ENCODE peak calls at places on chromosomes 12 and 14, in eight cellular contexts. One of them, this sample, is unnamed.

GRCh38 chr14:94974422-94974821 is 182.9 kb downstream of the DICER1 start:
- DNase-seq in IMR-90: no peak
- DNase-seq in fibroblast of pulmonary artery: no peak
- DNase-seq in lower lobe of right lung: no peak
- DNase-seq in stomach: no peak
- DNase-seq in astrocyte of the cerebellum: no peak
- DNase-seq in transverse colon: no peak
- DNase-seq in GM12865: no peak
- DNase-seq in this sample: no peak

GRCh38 chr12:50088577-50089335 is 3.6 kb downstream of the SMARCD1 start:
- DNase-seq in IMR-90: peak
- DNase-seq in fibroblast of pulmonary artery: peak
- DNase-seq in lower lobe of right lung: no peak
- DNase-seq in stomach: peak
- DNase-seq in astrocyte of the cerebellum: no peak
- DNase-seq in transverse colon: peak
- DNase-seq in GM12865: peak
- DNase-seq in this sample: no peak

GRCh38 chr12:18045446-18046001 is 44.5 kb downstream of the RERGL start:
- DNase-seq in IMR-90: no peak
- DNase-seq in fibroblast of pulmonary artery: no peak
- DNase-seq in lower lobe of right lung: no peak
- DNase-seq in stomach: no peak
- DNase-seq in astrocyte of the cerebellum: no peak
- DNase-seq in transverse colon: no peak
- DNase-seq in GM12865: no peak
- DNase-seq in this sample: no peak

GRCh38 chr12:111312016-111312415 is 56.9 kb downstream of the PHETA1 start:
- DNase-seq in IMR-90: no peak
- DNase-seq in fibroblast of pulmonary artery: no peak
- DNase-seq in lower lobe of right lung: no peak
- DNase-seq in stomach: no peak
- DNase-seq in astrocyte of the cerebellum: no peak
- DNase-seq in transverse colon: no peak
- DNase-seq in GM12865: no peak
- DNase-seq in this sample: no peak

GRCh38 chr12:125470838-125471775 is 405.9 kb downstream of the AACS start:
- DNase-seq in IMR-90: no peak
- DNase-seq in fibroblast of pulmonary artery: no peak
- DNase-seq in lower lobe of right lung: no peak
- DNase-seq in stomach: no peak
- DNase-seq in astrocyte of the cerebellum: peak
- DNase-seq in transverse colon: peak
- DNase-seq in GM12865: peak
- DNase-seq in this sample: peak

GRCh38 chr14:103427485-103428443 is 42.5 kb downstream of the MARK3 start:
- DNase-seq in IMR-90: peak
- DNase-seq in fibroblast of pulmonary artery: peak
- DNase-seq in lower lobe of right lung: no peak
- DNase-seq in stomach: no peak
- DNase-seq in astrocyte of the cerebellum: peak
- DNase-seq in transverse colon: no peak
- DNase-seq in GM12865: peak
- DNase-seq in this sample: no peak

GRCh38 chr12:110998165-110998564 is 77.8 kb upstream of the MYL2 start:
- DNase-seq in IMR-90: no peak
- DNase-seq in fibroblast of pulmonary artery: no peak
- DNase-seq in lower lobe of right lung: no peak
- DNase-seq in stomach: no peak
- DNase-seq in astrocyte of the cerebellum: no peak
- DNase-seq in transverse colon: no peak
- DNase-seq in GM12865: no peak
- DNase-seq in this sample: no peak

GRCh38 chr14:53325176-53325806 is 172.2 kb upstream of the DDHD1 start:
- DNase-seq in IMR-90: peak
- DNase-seq in fibroblast of pulmonary artery: peak
- DNase-seq in lower lobe of right lung: no peak
- DNase-seq in stomach: no peak
- DNase-seq in astrocyte of the cerebellum: no peak
- DNase-seq in transverse colon: no peak
- DNase-seq in GM12865: peak
- DNase-seq in this sample: no peak

GRCh38 chr12:109444263-109444662 is 32.8 kb downstream of the KCTD10 start:
- DNase-seq in IMR-90: no peak
- DNase-seq in fibroblast of pulmonary artery: no peak
- DNase-seq in lower lobe of right lung: no peak
- DNase-seq in stomach: no peak
- DNase-seq in astrocyte of the cerebellum: no peak
- DNase-seq in transverse colon: no peak
- DNase-seq in GM12865: no peak
- DNase-seq in this sample: no peak

GRCh38 chr14:29216774-29217232 is 450.2 kb downstream of the FOXG1 start:
- DNase-seq in IMR-90: no peak
- DNase-seq in fibroblast of pulmonary artery: no peak
- DNase-seq in lower lobe of right lung: no peak
- DNase-seq in stomach: no peak
- DNase-seq in astrocyte of the cerebellum: peak
- DNase-seq in transverse colon: no peak
- DNase-seq in GM12865: no peak
- DNase-seq in this sample: no peak

GRCh38 chr12:77032406-77032805 is 33.0 kb downstream of the E2F7 start:
- DNase-seq in IMR-90: peak
- DNase-seq in fibroblast of pulmonary artery: no peak
- DNase-seq in lower lobe of right lung: no peak
- DNase-seq in stomach: no peak
- DNase-seq in astrocyte of the cerebellum: no peak
- DNase-seq in transverse colon: no peak
- DNase-seq in GM12865: no peak
- DNase-seq in this sample: no peak

GRCh38 chr12:68481181-68481941 is 129.3 kb upstream of the RAP1B start:
- DNase-seq in IMR-90: peak
- DNase-seq in fibroblast of pulmonary artery: no peak
- DNase-seq in lower lobe of right lung: no peak
- DNase-seq in stomach: no peak
- DNase-seq in astrocyte of the cerebellum: no peak
- DNase-seq in transverse colon: no peak
- DNase-seq in GM12865: peak
- DNase-seq in this sample: no peak

GRCh38 chr14:61839452-61839851 is 77.2 kb downstream of the SNAPC1 start:
- DNase-seq in IMR-90: peak
- DNase-seq in fibroblast of pulmonary artery: peak
- DNase-seq in lower lobe of right lung: no peak
- DNase-seq in stomach: no peak
- DNase-seq in astrocyte of the cerebellum: peak
- DNase-seq in transverse colon: no peak
- DNase-seq in GM12865: no peak
- DNase-seq in this sample: no peak

GRCh38 chr14:69331206-69331605 is 66.9 kb downstream of the ERH start:
- DNase-seq in IMR-90: no peak
- DNase-seq in fibroblast of pulmonary artery: no peak
- DNase-seq in lower lobe of right lung: no peak
- DNase-seq in stomach: no peak
- DNase-seq in astrocyte of the cerebellum: no peak
- DNase-seq in transverse colon: no peak
- DNase-seq in GM12865: no peak
- DNase-seq in this sample: no peak

GRCh38 chr12:25585662-25586061 is 32.6 kb upstream of the LMNTD1 start:
- DNase-seq in IMR-90: no peak
- DNase-seq in fibroblast of pulmonary artery: no peak
- DNase-seq in lower lobe of right lung: no peak
- DNase-seq in stomach: no peak
- DNase-seq in astrocyte of the cerebellum: no peak
- DNase-seq in transverse colon: no peak
- DNase-seq in GM12865: no peak
- DNase-seq in this sample: no peak

GRCh38 chr12:25585021-25585523 is 32.0 kb upstream of the LMNTD1 start:
- DNase-seq in IMR-90: peak
- DNase-seq in fibroblast of pulmonary artery: peak
- DNase-seq in lower lobe of right lung: no peak
- DNase-seq in stomach: no peak
- DNase-seq in astrocyte of the cerebellum: peak
- DNase-seq in transverse colon: no peak
- DNase-seq in GM12865: no peak
- DNase-seq in this sample: no peak

GRCh38 chr12:25587346-25587745 is 34.3 kb upstream of the LMNTD1 start:
- DNase-seq in IMR-90: no peak
- DNase-seq in fibroblast of pulmonary artery: no peak
- DNase-seq in lower lobe of right lung: no peak
- DNase-seq in stomach: no peak
- DNase-seq in astrocyte of the cerebellum: no peak
- DNase-seq in transverse colon: no peak
- DNase-seq in GM12865: no peak
- DNase-seq in this sample: no peak

GRCh38 chr12:25581067-25581466 is 28.0 kb upstream of the LMNTD1 start:
- DNase-seq in IMR-90: no peak
- DNase-seq in fibroblast of pulmonary artery: no peak
- DNase-seq in lower lobe of right lung: no peak
- DNase-seq in stomach: no peak
- DNase-seq in astrocyte of the cerebellum: no peak
- DNase-seq in transverse colon: no peak
- DNase-seq in GM12865: no peak
- DNase-seq in this sample: no peak

GRCh38 chr12:25583545-25583944 is 30.5 kb upstream of the LMNTD1 start:
- DNase-seq in IMR-90: peak
- DNase-seq in fibroblast of pulmonary artery: peak
- DNase-seq in lower lobe of right lung: no peak
- DNase-seq in stomach: no peak
- DNase-seq in astrocyte of the cerebellum: no peak
- DNase-seq in transverse colon: no peak
- DNase-seq in GM12865: no peak
- DNase-seq in this sample: no peak
- TF ChIP-seq CTCF in IMR-90: peak
- TF ChIP-seq CTCF in fibroblast of pulmonary artery: peak
- TF ChIP-seq CTCF in lower lobe of right lung: no peak
- TF ChIP-seq CTCF in stomach: no peak
- TF ChIP-seq CTCF in astrocyte of the cerebellum: peak
- TF ChIP-seq CTCF in transverse colon: no peak
- TF ChIP-seq CTCF in GM12865: no peak
- TF ChIP-seq CTCF in this sample: no peak

GRCh38 chr14:31486764-31487163 is 1.1 kb downstream of the GPR33 start:
- DNase-seq in IMR-90: no peak
- DNase-seq in fibroblast of pulmonary artery: no peak
- DNase-seq in lower lobe of right lung: no peak
- DNase-seq in stomach: no peak
- DNase-seq in astrocyte of the cerebellum: no peak
- DNase-seq in transverse colon: no peak
- DNase-seq in GM12865: no peak
- DNase-seq in this sample: no peak
- TF ChIP-seq CTCF in IMR-90: no peak
- TF ChIP-seq CTCF in fibroblast of pulmonary artery: no peak
- TF ChIP-seq CTCF in lower lobe of right lung: no peak
- TF ChIP-seq CTCF in stomach: no peak
- TF ChIP-seq CTCF in astrocyte of the cerebellum: no peak
- TF ChIP-seq CTCF in transverse colon: no peak
- TF ChIP-seq CTCF in GM12865: no peak
- TF ChIP-seq CTCF in this sample: no peak

GRCh38 chr14:105486333-105486973 is at the start of gene CRIP1:
- DNase-seq in IMR-90: no peak
- DNase-seq in fibroblast of pulmonary artery: no peak
- DNase-seq in lower lobe of right lung: no peak
- DNase-seq in stomach: no peak
- DNase-seq in astrocyte of the cerebellum: no peak
- DNase-seq in transverse colon: no peak
- DNase-seq in GM12865: peak
- DNase-seq in this sample: no peak

GRCh38 chr14:105484069-105484996 is 2.4 kb upstream of the CRIP1 start:
- DNase-seq in IMR-90: no peak
- DNase-seq in fibroblast of pulmonary artery: peak
- DNase-seq in lower lobe of right lung: peak
- DNase-seq in stomach: no peak
- DNase-seq in astrocyte of the cerebellum: no peak
- DNase-seq in transverse colon: no peak
- DNase-seq in GM12865: no peak
- DNase-seq in this sample: peak

GRCh38 chr14:105486974-105487448 is 325 bp downstream of the CRIP1 start:
- DNase-seq in IMR-90: no peak
- DNase-seq in fibroblast of pulmonary artery: no peak
- DNase-seq in lower lobe of right lung: peak
- DNase-seq in stomach: no peak
- DNase-seq in astrocyte of the cerebellum: no peak
- DNase-seq in transverse colon: peak
- DNase-seq in GM12865: peak
- DNase-seq in this sample: peak

GRCh38 chr14:105484997-105485393 is 1.7 kb upstream of the CRIP1 start:
- DNase-seq in IMR-90: no peak
- DNase-seq in fibroblast of pulmonary artery: no peak
- DNase-seq in lower lobe of right lung: no peak
- DNase-seq in stomach: no peak
- DNase-seq in astrocyte of the cerebellum: no peak
- DNase-seq in transverse colon: no peak
- DNase-seq in GM12865: no peak
- DNase-seq in this sample: no peak

DNA sequence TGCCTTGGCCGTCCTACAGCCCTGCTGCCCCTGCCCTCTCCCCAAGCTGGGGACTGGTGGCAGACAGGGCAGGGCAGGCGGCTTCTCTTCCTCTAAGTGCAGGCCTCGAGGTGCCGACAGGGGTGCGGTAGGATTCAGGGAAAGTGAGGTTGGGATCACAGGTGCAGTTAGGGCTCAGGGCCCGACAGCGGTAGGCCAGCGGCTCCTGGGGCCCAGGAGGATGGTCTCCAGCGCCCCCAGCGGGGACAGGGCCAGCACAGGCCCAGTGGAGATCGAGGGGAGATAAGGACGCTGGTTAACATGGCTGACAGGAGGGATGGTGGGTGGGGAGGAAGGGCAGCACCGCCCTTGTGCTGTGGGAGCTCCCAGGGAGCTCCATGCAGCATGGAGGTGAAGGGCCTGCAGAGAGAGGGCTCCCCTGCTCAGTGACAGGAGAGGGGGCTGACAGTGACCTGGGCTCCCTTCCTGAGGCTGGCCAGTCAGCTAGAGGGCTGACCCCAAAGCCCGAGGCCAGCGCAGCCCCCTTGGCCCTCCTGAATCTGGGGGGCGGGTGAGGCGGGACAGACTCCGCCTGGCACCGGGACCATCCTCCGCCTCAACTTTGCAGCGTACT is 860 bp upstream of the CRIP1 start:
- DNase-seq in IMR-90: no peak
- DNase-seq in fibroblast of pulmonary artery: no peak
- DNase-seq in lower lobe of right lung: no peak
- DNase-seq in stomach: no peak
- DNase-seq in astrocyte of the cerebellum: no peak
- DNase-seq in transverse colon: no peak
- DNase-seq in GM12865: no peak
- DNase-seq in this sample: peak
- TF ChIP-seq CTCF in IMR-90: peak
- TF ChIP-seq CTCF in fibroblast of pulmonary artery: peak
- TF ChIP-seq CTCF in lower lobe of right lung: peak
- TF ChIP-seq CTCF in stomach: no peak
- TF ChIP-seq CTCF in astrocyte of the cerebellum: peak
- TF ChIP-seq CTCF in transverse colon: no peak
- TF ChIP-seq CTCF in GM12865: peak
- TF ChIP-seq CTCF in this sample: no peak

DNA sequence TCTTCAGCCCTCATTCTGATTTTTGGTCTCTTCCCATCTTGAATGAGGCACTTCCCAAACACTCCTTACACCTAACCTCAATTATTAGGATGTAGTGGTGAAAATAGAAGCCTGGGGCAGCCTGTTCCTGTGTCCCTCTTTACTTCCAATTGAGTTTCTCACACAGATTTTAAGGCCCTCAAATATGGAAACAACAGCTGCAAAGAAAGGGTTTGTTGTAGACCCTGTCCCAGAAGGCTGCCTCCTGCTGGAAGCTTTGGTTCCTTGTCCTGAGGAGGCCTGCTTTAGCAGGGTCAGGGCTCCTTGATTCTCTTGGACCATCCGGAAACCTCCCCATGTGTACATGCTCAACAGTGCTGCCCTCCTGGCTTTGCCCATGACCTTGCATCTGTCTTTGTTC is 101.3 kb downstream of the TGFB3 start:
- DNase-seq in IMR-90: no peak
- DNase-seq in fibroblast of pulmonary artery: no peak
- DNase-seq in lower lobe of right lung: no peak
- DNase-seq in stomach: no peak
- DNase-seq in astrocyte of the cerebellum: no peak
- DNase-seq in transverse colon: no peak
- DNase-seq in GM12865: peak
- DNase-seq in this sample: no peak
- TF ChIP-seq CTCF in IMR-90: no peak
- TF ChIP-seq CTCF in fibroblast of pulmonary artery: no peak
- TF ChIP-seq CTCF in lower lobe of right lung: peak
- TF ChIP-seq CTCF in stomach: no peak
- TF ChIP-seq CTCF in astrocyte of the cerebellum: no peak
- TF ChIP-seq CTCF in transverse colon: no peak
- TF ChIP-seq CTCF in GM12865: peak
- TF ChIP-seq CTCF in this sample: no peak

This sample was measured in mucosa of descending colon.